ENCODE peak calls at places on chromosomes 16 and 17, in seven cellular contexts. S is body of pancreas; G is hypothalamus; D is stimulated activated CD4-positive, alpha-beta T cell treated with anti-CD3 and anti-CD28 coated beads, Interleukin-2, amount 100 ng/mL, for 48 hours; M is activated CD4-positive, alpha-beta T cell treated with anti-CD3 and anti-CD28 coated beads for 4 hours; A is osteocyte; R is left ventricle myocardium inferior. N is an unnamed sample.

GRCh38 chr17:57862990-57863667 is 13.3 kb upstream of the MRPS23 start:
- DNase-seq in S (peak), G (no peak), D (no peak), M (no peak), A (no peak), R (no peak), N (no peak)

GRCh38 chr17:79108232-79108850 is 33.7 kb downstream of the ENGASE start:
- DNase-seq in S (no peak), G (no peak), D (no peak), M (no peak), A (no peak), R (no peak), N (no peak)

GRCh38 chr17:17351901-17352781 is 49.0 kb downstream of the NT5M start:
- DNase-seq in S (no peak), G (no peak), D (no peak), M (no peak), A (no peak), R (peak), N (no peak)

GRCh38 chr16:49483251-49483650 is 109.6 kb downstream of the C16orf78 start:
- DNase-seq in S (no peak), G (no peak), D (no peak), M (no peak), A (no peak), R (no peak), N (no peak)

GRCh38 chr16:51035711-51036110 is 115.4 kb downstream of the SALL1 start:
- DNase-seq in S (no peak), G (no peak), D (no peak), M (no peak), A (no peak), R (no peak), N (no peak)

GRCh38 chr16:70475054-70475871 is 20.9 kb downstream of the FCSK start:
- DNase-seq in S (no peak), G (no peak), D (no peak), M (no peak), A (no peak), R (no peak), N (no peak)

GRCh38 chr16:84117482-84117843 is 721 bp upstream of the MBTPS1 start:
- DNase-seq in S (no peak), G (no peak), D (peak), M (peak), A (peak), R (no peak), N (peak)

GRCh38 chr17:4903051-4903818 is at the start of gene CHRNE:
- DNase-seq in S (peak), G (no peak), D (peak), M (peak), A (no peak), R (peak), N (peak)

GRCh38 chr17:58337600-58338453 is 9.2 kb upstream of the TSPOAP1 start:
- DNase-seq in S (peak), G (no peak), D (peak), M (peak), A (no peak), R (peak), N (peak)

GRCh38 chr17:35373984-35374765 is 754 bp upstream of the SLFN11 start:
- DNase-seq in S (peak), G (no peak), D (peak), M (peak), A (no peak), R (peak), N (peak)

GRCh38 chr17:33732116-33732515 is 439.0 kb upstream of the ASIC2 start:
- DNase-seq in S (no peak), G (no peak), D (no peak), M (no peak), A (no peak), R (no peak), N (peak)

GRCh38 chr16:87951550-87952538 is 610 bp downstream of the BANP start:
- DNase-seq in S (peak), G (no peak), D (no peak), M (peak), A (no peak), R (no peak), N (peak)

GRCh38 chr17:75315541-75316243 is 26.5 kb upstream of the SLC25A19 start:
- DNase-seq in S (no peak), G (no peak), D (no peak), M (no peak), A (no peak), R (no peak), N (peak)

GRCh38 chr17:19370493-19370960 is 7.8 kb upstream of the MAPK7 start:
- DNase-seq in S (peak), G (no peak), D (no peak), M (no peak), A (no peak), R (peak), N (peak)

GRCh38 chr16:74281285-74281684 is 15.3 kb upstream of the PSMD7 start:
- DNase-seq in S (no peak), G (no peak), D (no peak), M (no peak), A (no peak), R (no peak), N (peak)

N was measured in OCI-M1.